ENCODE peak calls at places on chromosomes 7 and 10, in four cellular contexts. W is GM12878, D is HepG2, M is K562. I is an unnamed sample.

GRCh38 chr10:129968937-129969527 is 5.0 kb upstream of the EBF3 start:
- DNase-seq in M (no peak), W (no peak), D (peak; percentile 9), I (peak; percentile 88)

GRCh38 chr10:78316451-78316931 is 282.8 kb downstream of the RPS24 start:
- DNase-seq in W (no peak), D (no peak), M (no peak), I (no peak)

GRCh38 chr7:21468969-21469368 is 41.1 kb downstream of the SP4 start:
- DNase-seq in D (no peak), M (no peak), W (no peak), I (no peak)

GRCh38 chr7:122887198-122887597 is 938 bp upstream of the CADPS2 start:
- DNase-seq in W (no peak), D (peak; percentile 66), M (peak; percentile 54), I (peak; percentile 46)

GRCh38 chr7:155353256-155353897 is 55.7 kb downstream of the INSIG1 start:
- DNase-seq in W (no peak), D (no peak), M (no peak), I (no peak)

GRCh38 chr7:128121731-128122576 is 90.7 kb upstream of the LRRC4 start:
- DNase-seq in D (no peak), M (no peak), W (no peak), I (no peak)

GRCh38 chr7:40374575-40374974 is 239.8 kb downstream of the SUGCT start:
- DNase-seq in W (no peak), M (no peak), D (no peak), I (no peak)

GRCh38 chr7:118372530-118372929 is 148.0 kb downstream of the ANKRD7 start:
- DNase-seq in M (peak; percentile 66), W (no peak), D (no peak), I (no peak)

GRCh38 chr7:139906879-139907278 is 77.8 kb downstream of the TBXAS1 start:
- DNase-seq in M (no peak), D (no peak), W (no peak), I (no peak)

GRCh38 chr7:66333443-66333842 is 128.3 kb downstream of the TPST1 start:
- DNase-seq in W (no peak), M (no peak), D (no peak), I (no peak)

GRCh38 chr7:139720705-139721231 is 57.0 kb downstream of the HIPK2 start:
- DNase-seq in W (no peak), D (no peak), M (no peak), I (no peak)

GRCh38 chr10:24034571-24034970 is 174.4 kb upstream of the KIAA1217 start:
- DNase-seq in D (no peak), W (no peak), M (no peak), I (no peak)

GRCh38 chr7:93551063-93551895 is 23.2 kb downstream of the CALCR start:
- DNase-seq in D (peak; percentile 17), M (peak; percentile 62), W (no peak), I (no peak)

GRCh38 chr7:36154255-36155212 is 1.5 kb downstream of the EEPD1 start:
- DNase-seq in D (no peak), M (no peak), W (no peak), I (no peak)

GRCh38 chr7:38840736-38841460 is 68.1 kb downstream of the VPS41 start:
- DNase-seq in M (no peak), D (no peak), W (no peak), I (no peak)

GRCh38 chr10:96835826-96836365 is 3.8 kb downstream of the LCOR start:
- DNase-seq in W (no peak), D (no peak), M (no peak), I (no peak)

GRCh38 chr7:4483851-4484250 is 198.2 kb upstream of the FOXK1 start:
- DNase-seq in D (no peak), M (no peak), W (no peak), I (no peak)

GRCh38 chr10:46090258-46090812 is 44.3 kb upstream of the MSMB start:
- DNase-seq in D (no peak), M (no peak), W (no peak), I (no peak)

GRCh38 chr10:35335718-35336083 is 608 bp upstream of the CCNY start:
- DNase-seq in D (no peak), W (no peak), M (peak; percentile 50), I (peak; percentile 29)

GRCh38 chr10:19785366-19785765 is 30.9 kb upstream of the PLXDC2 start:
- DNase-seq in D (no peak), W (no peak), M (no peak), I (no peak)

GRCh38 chr7:130897515-130898419 is 163.8 kb upstream of the KLF14 start:
- DNase-seq in W (peak; percentile 62), M (no peak), D (no peak), I (no peak)

GRCh38 chr10:7808686-7809267 is 9.5 kb upstream of the TAF3 start:
- DNase-seq in M (no peak), D (no peak), W (no peak), I (no peak)

GRCh38 chr7:122902751-122903495 is 16.7 kb upstream of the CADPS2 start:
- DNase-seq in D (peak; percentile 21), W (no peak), M (no peak), I (no peak)

GRCh38 chr7:91824201-91824600 is 56.3 kb downstream of the MTERF1 start:
- DNase-seq in W (no peak), M (no peak), D (no peak), I (no peak)

GRCh38 chr7:91832493-91833045 is 47.9 kb downstream of the MTERF1 start:
- DNase-seq in W (no peak), D (no peak), M (no peak), I (no peak)

GRCh38 chr7:91826377-91826776 is 54.1 kb downstream of the MTERF1 start:
- DNase-seq in M (no peak), D (no peak), W (no peak), I (no peak)

GRCh38 chr7:91827169-91827568 is 53.3 kb downstream of the MTERF1 start:
- DNase-seq in M (no peak), W (no peak), D (no peak), I (no peak)
- TF ChIP-seq CREB1 in M (no peak), W (no peak), D (no peak), I (no peak)

GRCh38 chr7:121798076-121798475 is 74.9 kb upstream of the PTPRZ1 start:
- DNase-seq in D (no peak), W (no peak), M (no peak), I (no peak)
- TF ChIP-seq ETV6 in D (no peak), W (no peak), M (no peak), I (no peak)

DNA sequence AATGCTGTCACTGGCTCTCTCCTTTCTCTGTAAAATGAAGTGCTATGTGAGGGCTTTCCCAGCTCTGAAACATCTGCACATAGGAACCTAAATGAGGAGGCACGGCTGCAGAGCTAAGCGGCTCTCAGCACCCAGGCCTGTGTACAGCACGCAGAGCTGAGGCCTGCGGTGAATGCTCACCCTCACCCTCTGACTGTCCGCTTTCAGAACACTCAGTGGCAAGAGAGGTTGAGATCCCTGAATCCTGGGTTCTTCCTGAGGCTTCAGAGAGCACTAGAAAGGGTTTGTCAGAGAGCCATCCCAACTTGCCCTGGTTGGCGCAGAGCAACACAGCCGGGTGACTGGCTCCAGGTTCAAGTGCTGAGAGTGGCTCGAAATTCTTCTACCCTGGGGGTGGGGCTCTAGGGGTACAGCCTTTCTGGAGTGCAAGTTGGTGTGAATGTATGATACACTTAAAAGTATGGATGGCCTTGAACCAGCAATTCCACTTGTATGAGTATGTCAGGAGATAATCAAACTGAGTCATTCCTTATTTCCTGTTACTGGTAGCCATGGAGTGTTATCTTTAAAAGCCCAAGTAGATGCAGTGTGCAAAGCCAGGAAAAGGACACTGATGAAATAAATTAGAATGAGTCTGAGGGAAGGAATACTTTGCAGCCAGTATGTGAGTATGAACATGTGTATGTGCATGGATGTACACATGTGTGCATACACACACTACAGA is 1.7 kb upstream of the CCDC201 start:
- DNase-seq in W (no peak), D (peak; percentile 58), M (no peak), I (no peak)
- TF ChIP-seq CREB1 in W (no peak), D (no peak), M (no peak), I (no peak)

GRCh38 chr7:37420931-37421330 is 27.7 kb downstream of the ELMO1 start:
- DNase-seq in M (no peak), W (no peak), D (no peak), I (no peak)

GRCh38 chr7:37414352-37414983 is 34.2 kb downstream of the ELMO1 start:
- DNase-seq in W (no peak), M (no peak), D (peak; percentile 37), I (no peak)

GRCh38 chr7:37419496-37419895 is 29.2 kb downstream of the ELMO1 start:
- DNase-seq in M (no peak), D (no peak), W (no peak), I (no peak)

GRCh38 chr7:37418381-37418780 is 30.3 kb downstream of the ELMO1 start:
- DNase-seq in D (no peak), W (no peak), M (no peak), I (no peak)

DNA sequence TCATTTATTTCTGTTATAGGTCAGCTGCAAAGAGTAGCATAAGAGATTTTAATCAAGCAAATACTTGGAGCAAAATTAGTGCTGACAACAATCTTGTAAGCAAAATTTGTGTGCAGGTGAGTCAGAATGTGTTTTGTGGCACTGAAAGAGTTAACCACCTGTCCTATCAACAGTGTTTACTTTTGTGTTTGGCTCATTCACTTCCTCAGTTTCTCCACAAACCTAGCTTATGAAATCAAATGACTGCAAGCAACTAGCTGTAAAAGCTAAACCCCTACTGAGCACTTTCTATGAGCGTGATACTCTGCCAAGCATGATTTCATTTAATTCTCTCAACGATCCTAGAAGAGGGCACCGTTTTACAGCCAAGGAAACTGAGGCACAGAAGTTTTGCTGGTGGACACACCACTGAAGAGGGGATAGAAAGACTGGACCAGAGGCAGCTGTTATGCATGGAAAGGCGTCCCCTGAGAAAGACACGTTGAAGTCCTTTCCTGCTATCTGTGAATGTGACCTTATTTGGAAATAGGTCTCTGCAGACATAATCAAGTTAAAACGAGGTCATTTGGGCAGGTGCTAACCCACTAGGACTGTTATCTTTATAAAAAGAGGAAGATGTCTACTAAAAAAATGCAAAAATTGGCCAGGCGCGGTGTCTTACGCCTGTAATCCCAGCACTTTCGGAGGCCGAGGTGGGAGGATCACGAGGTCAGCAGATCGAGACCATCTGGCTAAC is 31.8 kb downstream of the ELMO1 start:
- DNase-seq in M (no peak), W (no peak), D (no peak), I (no peak)
- TF ChIP-seq ETV6 in M (no peak), W (no peak), D (no peak), I (no peak)

DNA sequence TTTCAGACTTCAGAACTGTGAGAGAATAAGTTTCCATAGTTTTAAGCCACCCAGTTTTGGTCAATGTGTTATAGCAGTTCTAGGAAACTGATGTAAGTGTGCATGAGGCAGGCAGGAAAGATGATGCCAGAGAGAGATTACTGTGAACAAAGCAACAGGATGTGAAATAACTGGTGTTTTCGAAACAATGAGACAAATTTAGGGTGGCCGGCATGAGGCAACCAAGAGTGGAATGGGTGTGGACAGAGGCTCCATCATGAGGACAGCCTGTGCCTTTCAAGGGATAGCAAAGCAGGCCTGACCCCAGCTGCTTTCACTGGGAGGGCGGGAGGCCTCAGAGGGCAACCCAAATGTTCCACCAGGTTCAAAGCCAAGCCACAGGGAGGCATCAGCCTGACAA is 67.3 kb upstream of the UCN3 start:
- DNase-seq in W (no peak), D (no peak), M (no peak), I (no peak)
- TF ChIP-seq CREB1 in W (no peak), D (no peak), M (no peak), I (no peak)

DNA sequence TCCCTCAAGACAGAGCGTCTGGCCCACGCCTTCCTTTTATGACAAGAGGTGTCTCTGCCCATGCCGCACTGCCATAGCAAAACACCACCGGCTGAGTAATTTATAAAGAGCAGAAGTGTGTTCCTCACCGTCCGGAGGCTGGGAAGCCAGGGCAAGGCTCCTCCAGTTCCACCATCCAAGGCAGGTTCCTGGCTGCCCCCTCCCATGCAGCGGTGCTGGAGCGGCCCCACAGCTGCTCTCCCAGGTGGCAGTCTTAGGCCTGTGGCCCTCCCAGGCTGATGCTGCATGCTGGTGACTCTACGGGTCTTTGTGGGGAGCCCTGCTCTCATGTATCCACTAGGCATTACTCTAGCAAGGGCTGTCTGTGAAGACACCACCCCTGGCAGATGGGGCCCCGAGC is 113.1 kb downstream of the TCERG1L start:
- DNase-seq in W (no peak), M (no peak), D (no peak), I (no peak)
- TF ChIP-seq ETV6 in W (no peak), M (no peak), D (no peak), I (no peak)